ENCODE peak calls at places on chromosomes 5 and 9, in ten cellular contexts. D is H9; P is EL; M is MCF 10A; K is NCI-H345; I is COR-L47; F is fibroblast of the aortic adventitia; E is H7; U is amniotic epithelial cell; X is activated CD4-positive, alpha-beta memory T cell treated with anti-CD3 and anti-CD28 coated beads, Interleukin-2, amount 10 ng/mL, durations not matched to agents 7 days and 5 days. C is an unnamed sample.

GRCh38 chr5:151499636-151500035 is 52.2 kb downstream of the SLC36A1 start:
- DNase-seq in D (no peak), P (no peak), M (peak; percentile 46), K (no peak), I (no peak), F (peak; percentile 21), E (no peak), U (no peak), X (no peak), C (no peak)

GRCh38 chr9:122221223-122221811 is 7.4 kb downstream of the LHX6 start:
- DNase-seq in D (peak; percentile 64), P (no peak), M (no peak), K (no peak), I (no peak), F (no peak), E (peak; percentile 90), U (no peak), X (no peak), C (no peak)

GRCh38 chr5:36744041-36744677 is 132.4 kb upstream of the NIPBL start:
- DNase-seq in D (no peak), P (no peak), M (no peak), K (no peak), I (no peak), F (no peak), E (no peak), U (no peak), X (no peak), C (no peak)

GRCh38 chr5:43039468-43040286 is 442 bp downstream of the ANXA2R start:
- DNase-seq in D (peak; percentile 71), P (peak; percentile 68), M (no peak), K (peak; percentile 79), I (peak; percentile 84), F (peak; percentile 83), E (no peak), U (peak; percentile 92), X (peak; percentile 71), C (peak; percentile 88)

GRCh38 chr5:175494271-175495183 is 16.2 kb downstream of the SFXN1 start:
- DNase-seq in D (no peak), P (no peak), M (peak; percentile 74), K (no peak), I (no peak), F (no peak), E (no peak), U (peak; percentile 72), X (no peak), C (no peak)

GRCh38 chr9:76756273-76756650 is 8.0 kb upstream of the PCA3 start:
- DNase-seq in D (peak; percentile 59), P (peak; percentile 45), M (peak; percentile 48), K (peak; percentile 80), I (peak; percentile 17), F (peak; percentile 40), E (peak; percentile 69), U (peak; percentile 51), X (no peak), C (no peak)

GRCh38 chr9:114451707-114452031 is 53.6 kb downstream of the WHRN start:
- DNase-seq in D (peak; percentile 1), P (no peak), M (no peak), K (no peak), I (no peak), F (no peak), E (no peak), U (no peak), X (no peak), C (no peak)

GRCh38 chr5:175887463-175887862 is 16.1 kb downstream of the CPLX2 start:
- DNase-seq in D (no peak), P (no peak), M (no peak), K (peak; percentile 87), I (peak; percentile 93), F (no peak), E (peak; percentile 51), U (no peak), X (no peak), C (peak; percentile 61)

GRCh38 chr5:40223884-40224402 is 455.8 kb upstream of the PTGER4 start:
- DNase-seq in D (no peak), P (peak; percentile 96), M (peak; percentile 58), K (no peak), I (no peak), F (peak; percentile 76), E (no peak), U (peak; percentile 73), X (peak; percentile 33), C (no peak)

GRCh38 chr5:71937906-71938698 is 169.2 kb upstream of the MAP1B start:
- DNase-seq in D (no peak), P (peak; percentile 45), M (no peak), K (peak; percentile 84), I (peak; percentile 62), F (no peak), E (peak; percentile 24), U (peak; percentile 11), X (no peak), C (peak; percentile 84)

GRCh38 chr9:6782378-6782777 is 24.6 kb downstream of the KDM4C start:
- DNase-seq in D (no peak), P (no peak), M (no peak), K (no peak), I (no peak), F (no peak), E (no peak), U (no peak), X (no peak), C (no peak)

GRCh38 chr5:113091622-113092021 is 115.0 kb downstream of the DCP2 start:
- DNase-seq in D (no peak), P (no peak), M (no peak), K (no peak), I (no peak), F (no peak), E (no peak), U (peak; percentile 29), X (no peak), C (no peak)

GRCh38 chr9:134554750-134555655 is 86.6 kb upstream of the COL5A1 start:
- DNase-seq in D (peak; percentile 48), P (peak; percentile 37), M (no peak), K (no peak), I (no peak), F (peak; percentile 61), E (peak; percentile 79), U (peak; percentile 69), X (no peak), C (no peak)

GRCh38 chr9:80378669-80379293 is 807.0 kb downstream of the TLE4 start:
- DNase-seq in D (no peak), P (no peak), M (peak; percentile 86), K (no peak), I (no peak), F (no peak), E (no peak), U (peak; percentile 2), X (no peak), C (no peak)

GRCh38 chr9:73869261-73869660 is 627.9 kb upstream of the RORB start:
- DNase-seq in D (no peak), P (no peak), M (peak; percentile 83), K (no peak), I (peak; percentile 84), F (peak; percentile 51), E (no peak), U (peak; percentile 93), X (peak; percentile 49), C (peak; percentile 11)

GRCh38 chr5:147805030-147805454 is 22.5 kb upstream of the JAKMIP2 start:
- DNase-seq in D (no peak), P (no peak), M (peak; percentile 59), K (no peak), I (no peak), F (no peak), E (no peak), U (peak; percentile 14), X (no peak), C (no peak)

GRCh38 chr5:131393498-131393968 is 129.7 kb downstream of the CDC42SE2 start:
- DNase-seq in D (no peak), P (no peak), M (no peak), K (no peak), I (no peak), F (peak; percentile 91), E (no peak), U (no peak), X (no peak), C (no peak)

GRCh38 chr5:133240425-133241091 is 188.7 kb downstream of the HSPA4 start:
- DNase-seq in D (no peak), P (peak; percentile 97), M (peak; percentile 99), K (peak; percentile 25), I (no peak), F (peak; percentile 97), E (no peak), U (peak; percentile 97), X (peak; percentile 57), C (peak; percentile 74)

GRCh38 chr9:128927731-128928411 is 7.1 kb downstream of the PHYHD1 start:
- DNase-seq in D (peak; percentile 82), P (peak; percentile 50), M (peak; percentile 65), K (peak; percentile 60), I (peak; percentile 39), F (peak; percentile 58), E (peak; percentile 91), U (no peak), X (peak; percentile 61), C (peak; percentile 35)

GRCh38 chr5:95285406-95285761 is 490 bp upstream of the MCTP1 start:
- DNase-seq in D (peak; percentile 36), P (no peak), M (no peak), K (peak; percentile 57), I (peak; percentile 61), F (peak; percentile 8), E (no peak), U (no peak), X (no peak), C (no peak)

GRCh38 chr9:98755006-98755618 is 41.2 kb downstream of the ANKS6 start:
- DNase-seq in D (no peak), P (no peak), M (no peak), K (no peak), I (no peak), F (no peak), E (peak; percentile 71), U (no peak), X (no peak), C (no peak)

GRCh38 chr5:44372028-44372427 is 17.2 kb downstream of the FGF10 start:
- DNase-seq in D (no peak), P (no peak), M (no peak), K (no peak), I (no peak), F (no peak), E (no peak), U (no peak), X (no peak), C (no peak)

GRCh38 chr5:160485364-160486010 is 63.8 kb downstream of the PTTG1 start:
- DNase-seq in D (no peak), P (no peak), M (no peak), K (no peak), I (no peak), F (no peak), E (no peak), U (no peak), X (no peak), C (no peak)

GRCh38 chr5:131879705-131880104 is 65.8 kb downstream of the MEIKIN start:
- DNase-seq in D (no peak), P (no peak), M (no peak), K (no peak), I (no peak), F (no peak), E (no peak), U (no peak), X (no peak), C (no peak)